ENCODE peak calls at places on chromosomes 12 and 14, in four cellular contexts. R is astrocyte of the spinal cord, D is endothelial cell, J is GM13977. L is an unnamed sample.
A peak's percentile ranks its signal among the peaks of the same experiment; 100 is the strongest.

GRCh38 chr12:24933694-24934407 is 15.1 kb downstream of the BCAT1 start:
- DNase-seq in R (no peak), D (no peak), J (no peak), L (no peak)

GRCh38 chr14:29759521-29760340 is 167.9 kb downstream of the PRKD1 start:
- DNase-seq in R (no peak), D (no peak), J (no peak), L (peak; percentile 0)

GRCh38 chr14:60964901-60965300 is 16.0 kb downstream of the TRMT5 start:
- DNase-seq in R (peak; percentile 52), D (no peak), J (no peak), L (no peak)

GRCh38 chr14:46769292-46769691 is 117.7 kb upstream of the RPL10L start:
- DNase-seq in R (no peak), D (no peak), J (peak; percentile 19), L (peak; percentile 62)

GRCh38 chr14:68144051-68144681 is 324.6 kb downstream of the RAD51B start:
- DNase-seq in R (peak; percentile 61), D (no peak), J (no peak), L (no peak)

GRCh38 chr12:47082963-47083621 is 3.3 kb upstream of the AMIGO2 start:
- DNase-seq in R (peak; percentile 91), D (no peak), J (no peak), L (no peak)

GRCh38 chr12:6230321-6231110 is 30.3 kb downstream of the CD9 start:
- DNase-seq in R (peak; percentile 68), D (no peak), J (peak; percentile 64), L (peak; percentile 82)

GRCh38 chr14:40859065-40859464 is 747.6 kb upstream of the LRFN5 start:
- DNase-seq in R (no peak), D (no peak), J (no peak), L (no peak)

GRCh38 chr14:67934087-67934486 is 114.5 kb downstream of the RAD51B start:
- DNase-seq in R (peak; percentile 86), D (peak; percentile 28), J (peak; percentile 57), L (peak; percentile 68)

GRCh38 chr12:123223241-123223668 is 9.7 kb downstream of the MPHOSPH9 start:
- DNase-seq in R (no peak), D (no peak), J (peak; percentile 32), L (peak; percentile 75)

GRCh38 chr12:107580750-107581529 is 104.7 kb upstream of the PWP1 start:
- DNase-seq in R (no peak), D (peak; percentile 30), J (no peak), L (no peak)

GRCh38 chr12:121956041-121956341 is 37.6 kb downstream of the CFAP251 start:
- DNase-seq in R (no peak), D (no peak), J (no peak), L (no peak)

GRCh38 chr12:67355428-67356385 is 86.5 kb downstream of the CAND1 start:
- DNase-seq in R (peak; percentile 78), D (peak; percentile 7), J (peak; percentile 18), L (peak; percentile 68)

GRCh38 chr14:29805415-29806123 is 122.1 kb downstream of the PRKD1 start:
- DNase-seq in R (peak; percentile 96), D (no peak), J (no peak), L (no peak)

GRCh38 chr12:15788266-15789214 is 648 bp downstream of the EPS8 start:
- DNase-seq in R (peak; percentile 63), D (peak; percentile 24), J (peak; percentile 27), L (peak; percentile 49)

GRCh38 chr14:102829106-102829505 is 51.9 kb downstream of the TRAF3 start:
- DNase-seq in R (peak; percentile 19), D (no peak), J (no peak), L (no peak)

GRCh38 chr14:58272589-58273372 is 25.6 kb upstream of the ARID4A start:
- DNase-seq in R (peak; percentile 67), D (no peak), J (no peak), L (peak; percentile 9)

GRCh38 chr12:6273931-6274687 is 36.4 kb upstream of the PLEKHG6 start:
- DNase-seq in R (no peak), D (peak; percentile 57), J (no peak), L (no peak)

GRCh38 chr14:70188608-70189540 is at the start of gene SLC8A3:
- DNase-seq in R (peak; percentile 32), D (peak; percentile 55), J (peak; percentile 86), L (peak; percentile 69)

GRCh38 chr12:92987846-92988621 is 58.9 kb upstream of the EEA1 start:
- DNase-seq in R (no peak), D (no peak), J (peak; percentile 40), L (peak; percentile 98)

GRCh38 chr12:1130164-1130563 is 139.1 kb downstream of the ERC1 start:
- DNase-seq in R (no peak), D (no peak), J (no peak), L (peak; percentile 20)

GRCh38 chr12:54558311-54558710 is 8.9 kb downstream of the PDE1B start:
- DNase-seq in R (no peak), D (no peak), J (no peak), L (no peak)

GRCh38 chr12:113252494-113252893 is 31.2 kb downstream of the TPCN1 start:
- DNase-seq in R (no peak), D (no peak), J (no peak), L (no peak)

GRCh38 chr12:68185598-68185997 is 26.1 kb upstream of the IFNG start:
- DNase-seq in R (no peak), D (no peak), J (no peak), L (no peak)

GRCh38 chr12:124837958-124838803 is 25.5 kb downstream of the SCARB1 start:
- DNase-seq in R (peak; percentile 98), D (no peak), J (no peak), L (no peak)

GRCh38 chr14:54209501-54210231 is 187.1 kb upstream of the CDKN3 start:
- DNase-seq in R (peak; percentile 66), D (no peak), J (no peak), L (no peak)

GRCh38 chr12:65853489-65854157 is 29.3 kb downstream of the HMGA2 start:
- DNase-seq in R (peak; percentile 64), D (no peak), J (no peak), L (no peak)

GRCh38 chr12:132024758-132025157 is 75.0 kb downstream of the EP400 start:
- DNase-seq in R (no peak), D (no peak), J (no peak), L (no peak)

GRCh38 chr12:107731376-107731775 is 29.6 kb downstream of the PRDM4 start:
- DNase-seq in R (no peak), D (no peak), J (no peak), L (peak; percentile 29)

GRCh38 chr12:14373202-14373601 is 7.7 kb downstream of the ATF7IP start:
- DNase-seq in R (peak; percentile 44), D (no peak), J (no peak), L (no peak)

DNA sequence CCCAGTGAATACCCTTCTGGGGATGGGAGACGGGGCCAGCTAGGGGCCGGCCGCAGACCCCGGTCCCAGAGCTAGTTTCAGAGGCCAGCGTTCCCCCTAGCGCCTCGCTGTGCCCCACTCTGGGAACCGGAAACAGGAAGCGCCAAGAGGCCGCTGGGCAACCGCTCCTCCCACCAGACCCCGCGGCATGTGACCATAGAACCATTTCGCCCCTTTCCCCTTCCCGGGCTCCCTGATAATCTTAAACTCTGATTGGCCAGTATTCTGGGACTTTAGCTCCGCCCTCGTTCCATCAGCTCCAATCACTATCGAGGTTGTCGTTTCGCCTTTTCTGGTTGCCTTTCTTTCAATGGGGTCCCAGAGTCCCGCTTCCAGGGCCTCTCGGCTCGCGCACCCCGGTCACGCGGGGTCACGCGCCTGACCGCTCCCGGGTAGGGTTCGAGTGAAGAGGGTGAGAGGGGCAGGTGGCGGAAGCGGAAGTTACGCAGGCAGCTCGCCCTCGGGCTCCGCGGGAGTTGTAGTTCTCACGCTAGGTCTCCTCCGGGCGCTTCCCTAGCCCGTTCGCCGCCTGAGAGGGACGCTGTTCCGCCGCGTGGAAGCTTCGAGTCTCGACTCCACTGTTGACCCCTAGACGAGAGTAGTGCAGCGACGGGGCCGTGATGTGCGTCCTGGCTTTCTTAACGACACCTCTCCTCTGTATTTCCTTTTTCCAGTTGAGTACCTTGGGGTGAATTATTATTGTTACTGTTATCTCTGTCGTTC is at the start of gene M6PR:
- DNase-seq in R (peak; percentile 95), D (peak; percentile 90), J (peak; percentile 90), L (peak; percentile 98)
- TF ChIP-seq CTCF in R (peak; percentile 68), D (no peak), J (peak; percentile 85), L (peak; percentile 65)

GRCh38 chr12:56317675-56318074 is 1.9 kb upstream of the CNPY2 start:
- DNase-seq in R (no peak), D (no peak), J (no peak), L (no peak)

GRCh38 chr12:56321027-56321426 is 5.2 kb upstream of the CNPY2 start:
- DNase-seq in R (no peak), D (no peak), J (no peak), L (no peak)

GRCh38 chr12:56311003-56311402 is 4.8 kb downstream of the CNPY2 start:
- DNase-seq in R (no peak), D (no peak), J (no peak), L (no peak)

GRCh38 chr12:56315256-56315625 is 547 bp downstream of the CNPY2 start:
- DNase-seq in R (peak; percentile 10), D (peak; percentile 11), J (no peak), L (no peak)

GRCh38 chr12:56315626-56316473 is at the start of gene CNPY2:
- DNase-seq in R (peak; percentile 98), D (peak; percentile 95), J (peak; percentile 94), L (peak; percentile 100)
- TF ChIP-seq CTCF in R (no peak), D (peak; percentile 35), J (peak; percentile 28), L (peak; percentile 13)

GRCh38 chr14:97177635-97178034 is 380.5 kb downstream of the VRK1 start:
- DNase-seq in R (peak; percentile 22), D (peak; percentile 11), J (no peak), L (peak; percentile 85)
- TF ChIP-seq CTCF in R (no peak), D (no peak), J (no peak), L (no peak)

DNA sequence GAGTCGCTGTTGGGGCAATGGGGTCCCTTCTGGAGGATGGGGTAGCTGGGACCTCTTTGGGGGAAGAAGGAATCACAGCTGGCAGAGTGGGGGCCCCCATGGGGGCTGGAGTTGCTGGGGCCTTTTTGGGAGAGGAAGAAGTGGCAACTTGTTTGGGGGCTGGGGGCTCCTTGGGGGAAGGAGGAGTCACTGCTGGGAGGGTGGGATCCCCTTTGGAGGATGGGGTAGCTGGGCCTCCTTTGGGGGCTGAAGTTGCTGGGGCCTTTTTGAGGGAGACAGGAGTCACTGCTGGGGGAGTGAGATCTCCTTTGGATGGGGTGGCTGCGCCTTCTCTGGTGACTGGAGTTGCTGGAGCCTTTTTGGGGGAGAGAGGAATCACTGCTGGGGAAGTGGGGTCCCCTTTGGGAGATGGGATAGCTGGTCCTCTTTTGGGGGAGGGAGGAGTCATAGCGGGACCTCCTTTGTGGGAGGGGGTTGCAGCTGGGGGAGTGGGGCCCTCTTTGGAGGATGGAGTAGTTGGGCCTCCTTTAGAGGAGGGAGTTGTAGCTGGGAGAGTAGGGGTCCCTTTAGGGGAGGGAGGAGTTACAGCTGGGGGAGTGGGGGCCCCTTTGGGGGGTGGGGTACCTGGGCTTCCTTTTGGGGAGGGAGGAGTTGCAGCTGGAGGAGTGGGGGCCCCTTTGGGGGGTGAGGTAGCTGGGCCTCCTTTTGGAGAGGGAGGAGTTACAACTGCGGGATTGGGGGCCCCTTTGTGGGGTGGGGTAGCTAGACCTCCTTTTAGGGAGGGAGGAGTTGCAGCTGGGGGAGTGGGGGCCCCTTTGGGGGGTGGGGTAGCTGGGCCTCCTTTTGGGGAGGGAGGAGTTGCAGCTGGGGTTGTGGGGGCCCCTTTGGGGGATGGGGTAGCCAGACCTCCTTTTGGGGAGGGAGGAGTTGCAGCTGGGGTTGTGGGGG is 7.9 kb downstream of the NACA start:
- DNase-seq in R (no peak), D (no peak), J (no peak), L (no peak)
- TF ChIP-seq CTCF in R (no peak), D (no peak), J (no peak), L (no peak)

GRCh38 chr12:77686760-77687159 is 143.9 kb upstream of the NAV3 start:
- DNase-seq in R (peak; percentile 49), D (no peak), J (no peak), L (no peak)
- TF ChIP-seq CTCF in R (peak; percentile 39), D (no peak), J (peak; percentile 4), L (no peak)

GRCh38 chr12:57627504-57628279 is 5.3 kb downstream of the B4GALNT1 start:
- DNase-seq in R (no peak), D (peak; percentile 38), J (no peak), L (no peak)
- TF ChIP-seq CTCF in R (peak; percentile 15), D (no peak), J (no peak), L (no peak)